ENCODE peak calls at places on chromosomes 11 and 22, in nine cellular contexts. K, E, R, V, A, I, S, Z and X are unnamed samples.

GRCh38 chr22:22763512-22763911 is 119.1 kb downstream of the GGTLC2 start:
- DNase-seq in Z (no peak), S (no peak), R (no peak), I (no peak), E (no peak), K (no peak), A (no peak), V (no peak), X (no peak)

GRCh38 chr11:13229136-13229535 is 48.5 kb upstream of the BMAL1 start:
- DNase-seq in K (no peak), E (no peak), I (no peak), Z (no peak), R (no peak), V (peak; percentile 64), S (no peak), A (no peak), X (no peak)

GRCh38 chr11:106263527-106263926 is 186.1 kb downstream of the AASDHPPT start:
- DNase-seq in K (no peak), V (no peak), Z (no peak), E (no peak), I (no peak), R (no peak), A (no peak), S (no peak), X (no peak)

GRCh38 chr22:37676691-37677627 is 1.5 kb downstream of the LGALS1 start:
- DNase-seq in E (peak; percentile 96), S (peak; percentile 64), I (peak; percentile 95), V (peak; percentile 99), Z (peak; percentile 89), R (peak; percentile 96), K (peak; percentile 85), A (peak; percentile 74), X (peak; percentile 91)

GRCh38 chr11:16410479-16410878 is 54.1 kb upstream of the SOX6 start:
- DNase-seq in Z (no peak), K (no peak), I (no peak), V (no peak), E (no peak), A (no peak), R (peak; percentile 62), S (no peak), X (no peak)

GRCh38 chr11:108474664-108475485 is 7.5 kb upstream of the C11orf65 start:
- DNase-seq in Z (no peak), E (no peak), A (no peak), V (no peak), K (no peak), R (no peak), S (no peak), I (no peak), X (no peak)

GRCh38 chr22:35959121-35959800 is 69.4 kb downstream of the RBFOX2 start:
- DNase-seq in R (no peak), E (no peak), I (no peak), K (no peak), A (no peak), V (no peak), S (no peak), Z (no peak), X (no peak)

GRCh38 chr22:28329582-28330073 is 350.0 kb downstream of the TTC28 start:
- DNase-seq in I (no peak), A (no peak), K (no peak), S (no peak), V (peak; percentile 84), E (no peak), R (peak; percentile 73), Z (no peak), X (no peak)

GRCh38 chr11:88384678-88385015 is 47.1 kb upstream of the CTSC start:
- DNase-seq in I (no peak), K (peak; percentile 12), E (no peak), S (no peak), R (peak; percentile 49), A (no peak), V (peak; percentile 19), Z (no peak), X (no peak)

GRCh38 chr11:28176231-28176853 is 68.2 kb downstream of the METTL15 start:
- DNase-seq in A (no peak), E (no peak), V (peak; percentile 55), S (no peak), Z (no peak), R (peak; percentile 60), I (no peak), K (no peak), X (no peak)

GRCh38 chr11:106091480-106092123 is 14.1 kb downstream of the AASDHPPT start:
- DNase-seq in S (no peak), V (peak; percentile 79), E (no peak), K (no peak), A (no peak), Z (peak; percentile 21), I (no peak), R (peak; percentile 69), X (no peak)

GRCh38 chr11:13928566-13929251 is 33.8 kb upstream of the SPON1 start:
- DNase-seq in V (peak; percentile 68), R (peak; percentile 51), A (no peak), S (no peak), Z (no peak), K (no peak), I (no peak), E (no peak), X (no peak)

GRCh38 chr11:26230021-26230420 is 101.9 kb upstream of the ANO3 start:
- DNase-seq in S (no peak), Z (no peak), V (peak; percentile 39), E (no peak), I (no peak), A (no peak), R (no peak), K (no peak), X (no peak)

GRCh38 chr11:109237636-109238035 is 184.4 kb upstream of the C11orf87 start:
- DNase-seq in R (no peak), Z (no peak), K (no peak), S (no peak), E (no peak), I (no peak), V (no peak), A (no peak), X (no peak)

GRCh38 chr11:18001191-18001590 is 11.7 kb downstream of the SERGEF start:
- DNase-seq in Z (no peak), A (no peak), S (no peak), V (peak; percentile 16), R (no peak), E (no peak), I (no peak), K (no peak), X (no peak)

GRCh38 chr22:47476226-47476625 is 713.8 kb downstream of the TBC1D22A start:
- DNase-seq in S (no peak), A (no peak), R (no peak), E (no peak), I (no peak), K (no peak), V (no peak), Z (no peak), X (no peak)
- H3K9me3 ChIP-seq in S (no peaks in the 10 kb centered on the region), A (peaks cover 16% of the 10 kb centered on the region), R (peaks cover 9% of the 10 kb centered on the region), E (no peaks in the 10 kb centered on the region), I (no peaks in the 10 kb centered on the region), K (peaks cover 23% of the 10 kb centered on the region), V (no peaks in the 10 kb centered on the region), Z (no peaks in the 10 kb centered on the region), X (no peaks in the 10 kb centered on the region)

DNA sequence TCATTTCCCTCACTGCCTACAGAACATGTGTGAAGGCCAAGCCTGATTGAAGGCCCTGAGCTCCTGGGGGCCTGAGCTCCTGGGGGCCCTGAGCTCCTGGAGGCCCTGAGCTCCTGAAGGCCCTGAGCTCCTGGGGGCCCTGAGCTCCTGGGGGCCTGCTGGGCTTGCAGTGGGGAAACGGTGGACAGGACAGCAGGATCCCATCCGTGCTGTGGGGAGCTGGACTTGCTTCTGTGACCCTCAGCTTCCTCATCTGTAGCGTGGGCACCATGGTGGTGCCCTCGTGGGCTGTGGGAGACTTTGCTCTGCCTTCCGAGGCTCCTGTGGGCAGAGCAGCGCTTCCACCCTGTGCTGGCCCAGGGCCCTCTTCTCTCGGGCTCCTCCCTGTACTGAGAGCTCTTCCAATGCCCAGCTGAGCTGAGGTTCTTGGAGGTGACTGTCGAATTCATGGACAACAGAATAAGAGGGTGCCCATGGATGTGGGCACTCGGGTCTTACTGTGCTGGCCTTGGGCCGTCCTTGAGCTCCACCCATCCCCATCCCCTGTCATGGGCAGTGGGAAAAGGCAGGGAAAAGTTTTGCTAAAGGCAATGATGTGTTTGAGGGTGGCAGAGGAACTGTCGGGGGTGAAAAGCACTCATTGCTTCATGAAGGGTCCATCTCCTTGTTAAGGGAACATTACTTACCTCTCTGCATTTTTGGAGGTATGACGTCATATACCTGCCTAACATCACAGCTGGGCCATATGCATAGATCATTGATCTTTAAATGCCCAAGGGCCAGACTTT is 786.7 kb downstream of the TBC1D22A start:
- DNase-seq in Z (no peak), R (no peak), E (no peak), I (no peak), S (no peak), V (no peak), K (no peak), A (no peak), X (no peak)
- H3K9me3 ChIP-seq in Z (no peaks in the 10 kb centered on the region), R (peaks cover 62% of the 10 kb centered on the region), E (no peaks in the 10 kb centered on the region), I (peaks cover 4% of the 10 kb centered on the region), S (no peaks in the 10 kb centered on the region), V (no peaks in the 10 kb centered on the region), K (peaks cover 4% of the 10 kb centered on the region), A (peaks cover 67% of the 10 kb centered on the region), X (no peaks in the 10 kb centered on the region)

GRCh38 chr11:34812905-34813576 is 103.1 kb downstream of the APIP start:
- DNase-seq in I (no peak), A (no peak), K (no peak), S (no peak), R (no peak), V (no peak), E (no peak), Z (no peak), X (no peak)

GRCh38 chr11:34811858-34812257 is 104.3 kb downstream of the APIP start:
- DNase-seq in Z (no peak), R (no peak), A (no peak), I (no peak), K (no peak), S (no peak), E (no peak), V (no peak), X (no peak)

GRCh38 chr11:34819740-34820482 is 96.3 kb downstream of the APIP start:
- DNase-seq in K (no peak), Z (no peak), A (no peak), V (no peak), S (no peak), R (no peak), I (no peak), E (no peak), X (no peak)

DNA sequence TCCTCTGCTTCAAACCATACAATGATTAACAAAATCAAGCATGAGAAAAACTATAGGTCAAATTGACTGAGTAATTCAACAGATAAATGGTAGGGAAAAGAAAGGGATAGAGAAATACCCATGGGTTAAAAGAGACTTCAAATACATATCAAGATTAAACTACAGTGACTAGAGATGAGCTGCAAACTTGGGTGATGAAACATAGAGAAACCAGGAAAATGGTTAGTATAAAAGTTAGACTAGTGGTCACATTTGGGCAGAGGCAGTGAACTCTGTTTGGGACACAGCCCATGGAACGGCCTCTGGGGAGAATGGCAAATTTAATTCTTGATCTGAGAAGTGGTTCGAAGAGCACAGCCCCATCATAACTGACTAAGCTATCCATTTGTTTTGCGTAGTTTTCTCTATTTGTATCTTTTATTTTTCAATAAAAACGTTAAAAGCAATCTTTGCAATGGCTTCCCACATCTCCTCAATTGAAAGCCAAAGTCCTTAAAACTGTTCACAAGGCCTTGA is 99.4 kb downstream of the APIP start:
- DNase-seq in A (no peak), V (no peak), Z (no peak), K (no peak), S (no peak), R (no peak), E (no peak), I (no peak), X (no peak)
- H3K9me3 ChIP-seq in A (peaks cover 3% of the 10 kb centered on the region), V (no peaks in the 10 kb centered on the region), Z (no peaks in the 10 kb centered on the region), K (peaks cover 8% of the 10 kb centered on the region), S (no peaks in the 10 kb centered on the region), R (no peaks in the 10 kb centered on the region), E (no peaks in the 10 kb centered on the region), I (peaks cover 13% of the 10 kb centered on the region), X (no peaks in the 10 kb centered on the region)

GRCh38 chr22:48241658-48242057 is 1479.2 kb downstream of the TBC1D22A start:
- DNase-seq in I (no peak), S (no peak), K (no peak), E (no peak), V (no peak), A (no peak), Z (peak; percentile 57), R (no peak), X (no peak)
- H3K9me3 ChIP-seq in I (no peaks in the 10 kb centered on the region), S (peaks cover 6% of the 10 kb centered on the region), K (no peaks in the 10 kb centered on the region), E (no peaks in the 10 kb centered on the region), V (no peaks in the 10 kb centered on the region), A (peaks cover 4% of the 10 kb centered on the region), Z (no peaks in the 10 kb centered on the region), R (peaks cover 59% of the 10 kb centered on the region), X (no peaks in the 10 kb centered on the region)